ENCODE peak calls at places on chromosomes 7 and 10, in four cellular contexts. One of them, this sample, is unnamed.

GRCh38 chr7:14288701-14289100 is 299.2 kb upstream of the ETV1 start:
- DNase-seq in retinal pigment epithelial cell: no peak
- DNase-seq in lower leg skin: no peak
- DNase-seq in fibroblast of pulmonary artery: no peak
- DNase-seq in this sample: no peak

GRCh38 chr7:85695041-85695990 is 508.5 kb upstream of the SEMA3D start:
- DNase-seq in fibroblast of pulmonary artery: peak
- DNase-seq in lower leg skin: no peak
- DNase-seq in retinal pigment epithelial cell: no peak
- DNase-seq in this sample: no peak

GRCh38 chr10:59713196-59713821 is 3.7 kb upstream of the SLC16A9 start:
- DNase-seq in fibroblast of pulmonary artery: no peak
- DNase-seq in lower leg skin: no peak
- DNase-seq in retinal pigment epithelial cell: no peak
- DNase-seq in this sample: no peak

GRCh38 chr10:92219516-92219915 is 71.4 kb downstream of the CPEB3 start:
- DNase-seq in fibroblast of pulmonary artery: no peak
- DNase-seq in retinal pigment epithelial cell: no peak
- DNase-seq in lower leg skin: no peak
- DNase-seq in this sample: no peak

GRCh38 chr10:118956253-118957140 is 73.0 kb upstream of the NANOS1 start:
- DNase-seq in retinal pigment epithelial cell: no peak
- DNase-seq in fibroblast of pulmonary artery: no peak
- DNase-seq in lower leg skin: no peak
- DNase-seq in this sample: no peak

GRCh38 chr7:151248191-151249033 is at the start of gene SMARCD3:
- DNase-seq in lower leg skin: no peak
- DNase-seq in fibroblast of pulmonary artery: peak
- DNase-seq in retinal pigment epithelial cell: no peak
- DNase-seq in this sample: peak

GRCh38 chr7:100247152-100247757 is 27.5 kb downstream of the PVRIG start:
- DNase-seq in retinal pigment epithelial cell: peak
- DNase-seq in lower leg skin: no peak
- DNase-seq in fibroblast of pulmonary artery: peak
- DNase-seq in this sample: peak

GRCh38 chr7:27586825-27587224 is 75.9 kb downstream of the HIBADH start:
- DNase-seq in fibroblast of pulmonary artery: no peak
- DNase-seq in retinal pigment epithelial cell: no peak
- DNase-seq in lower leg skin: no peak
- DNase-seq in this sample: peak

GRCh38 chr10:60964257-60965235 is 20.6 kb upstream of the RHOBTB1 start:
- DNase-seq in retinal pigment epithelial cell: peak
- DNase-seq in lower leg skin: peak
- DNase-seq in fibroblast of pulmonary artery: peak
- DNase-seq in this sample: peak

GRCh38 chr10:130959752-130960195 is 351.7 kb downstream of the TCERG1L start:
- DNase-seq in lower leg skin: no peak
- DNase-seq in fibroblast of pulmonary artery: no peak
- DNase-seq in retinal pigment epithelial cell: no peak
- DNase-seq in this sample: no peak

GRCh38 chr7:78125884-78126283 is 327.3 kb downstream of the PHTF2 start:
- DNase-seq in fibroblast of pulmonary artery: no peak
- DNase-seq in retinal pigment epithelial cell: no peak
- DNase-seq in lower leg skin: no peak
- DNase-seq in this sample: no peak

GRCh38 chr7:11540271-11540761 is 291.7 kb downstream of the THSD7A start:
- DNase-seq in lower leg skin: peak
- DNase-seq in retinal pigment epithelial cell: no peak
- DNase-seq in fibroblast of pulmonary artery: peak
- DNase-seq in this sample: peak

GRCh38 chr7:131625817-131626372 is 69.5 kb upstream of the PODXL start:
- DNase-seq in retinal pigment epithelial cell: no peak
- DNase-seq in fibroblast of pulmonary artery: peak
- DNase-seq in lower leg skin: no peak
- DNase-seq in this sample: no peak

GRCh38 chr10:34609287-34609940 is 205.7 kb downstream of the PARD3 start:
- DNase-seq in lower leg skin: no peak
- DNase-seq in retinal pigment epithelial cell: no peak
- DNase-seq in fibroblast of pulmonary artery: no peak
- DNase-seq in this sample: no peak

This sample was measured in BE2C.